ENCODE peak calls at places on chromosomes 5 and 9, in ten cellular contexts. J is left colon; O is left lobe of liver; H is A549; R is activated T-cell treated with anti-CD3 and anti-CD28 coated beads, Interleukin-2, amount 50 U/mL, for 4 hours; Y is T-cell; T is heart left ventricle; U is naive thymus-derived CD4-positive, alpha-beta T cell; I is aorta; N is naive B cell. Z is an unnamed sample.
A peak's percentile ranks its signal among the peaks of the same experiment; 100 is the strongest.

GRCh38 chr5:113505181-113505580 is 8.3 kb upstream of the YTHDC2 start:
- ATAC-seq in I (no peak), H (peak; percentile 43), R (no peak), Y (no peak), U (no peak), O (no peak), N (no peak), J (no peak), T (no peak), Z (no peak)

GRCh38 chr9:94528886-94529285 is 26.0 kb upstream of the PCAT7 start:
- ATAC-seq in I (no peak), T (no peak), N (no peak), U (no peak), R (no peak), J (no peak), Y (no peak), H (no peak), O (no peak), Z (no peak)

GRCh38 chr9:113564804-113565237 is 101.3 kb downstream of the RGS3 start:
- ATAC-seq in I (peak; percentile 85), R (no peak), T (peak; percentile 77), N (no peak), O (peak; percentile 41), J (peak; percentile 89), Y (no peak), U (peak; percentile 33), H (no peak), Z (peak; percentile 87)

GRCh38 chr5:172641359-172642045 is 439 bp downstream of the NEURL1B start:
- ATAC-seq in J (no peak), I (peak; percentile 13), R (no peak), T (no peak), H (peak; percentile 58), Y (no peak), U (peak; percentile 28), N (peak; percentile 20), O (peak; percentile 2), Z (no peak)

GRCh38 chr9:23524607-23525155 is 301.4 kb downstream of the ELAVL2 start:
- ATAC-seq in T (no peak), R (no peak), Y (no peak), J (no peak), I (no peak), N (no peak), O (no peak), H (no peak), U (no peak), Z (no peak)

GRCh38 chr5:61306531-61307195 is 25.4 kb upstream of the ZSWIM6 start:
- ATAC-seq in T (no peak), R (peak; percentile 92), O (no peak), I (no peak), Y (no peak), U (peak; percentile 47), N (no peak), J (no peak), H (no peak), Z (no peak)

GRCh38 chr9:127035423-127035822 is 87.0 kb downstream of the ANGPTL2 start:
- ATAC-seq in J (no peak), R (no peak), O (no peak), U (no peak), I (peak; percentile 69), H (no peak), Y (no peak), T (peak; percentile 36), N (no peak), Z (peak; percentile 90)

GRCh38 chr9:137381501-137382443 is 41.2 kb downstream of the EXD3 start:
- ATAC-seq in R (no peak), T (no peak), Y (no peak), U (no peak), H (no peak), J (no peak), O (peak; percentile 12), N (no peak), I (no peak), Z (no peak)

GRCh38 chr9:110049699-110050450 is 158.1 kb downstream of the C9orf152 start:
- ATAC-seq in I (peak; percentile 71), U (no peak), Y (peak; percentile 6), H (peak; percentile 69), R (peak; percentile 18), O (peak; percentile 24), T (peak; percentile 40), J (peak; percentile 77), N (no peak), Z (no peak)

GRCh38 chr5:56659991-56660390 is 155.4 kb upstream of the MAP3K1 start:
- ATAC-seq in T (no peak), N (no peak), O (no peak), R (no peak), J (no peak), H (no peak), Y (no peak), I (no peak), U (no peak), Z (no peak)

GRCh38 chr9:96441798-96442445 is 8.0 kb upstream of the HABP4 start:
- ATAC-seq in N (no peak), J (peak; percentile 59), T (no peak), U (no peak), Y (no peak), I (no peak), H (no peak), R (no peak), O (peak; percentile 95), Z (no peak)

GRCh38 chr5:173893192-173893561 is 5.0 kb downstream of the CPEB4 start:
- ATAC-seq in U (no peak), R (no peak), O (no peak), T (no peak), I (no peak), Y (no peak), J (no peak), H (no peak), N (no peak), Z (no peak)

GRCh38 chr9:111023090-111023489 is 15.2 kb downstream of the LPAR1 start:
- ATAC-seq in I (no peak), N (no peak), T (no peak), O (no peak), U (no peak), J (no peak), Y (no peak), H (no peak), R (no peak), Z (no peak)

GRCh38 chr5:166962470-166962869 is 1329.0 kb upstream of the WWC1 start:
- ATAC-seq in T (no peak), J (no peak), N (no peak), R (no peak), H (no peak), I (no peak), Y (no peak), O (no peak), U (no peak), Z (no peak)

GRCh38 chr9:126329476-126330275 is 3.0 kb downstream of the MVB12B start:
- ATAC-seq in O (no peak), T (no peak), J (no peak), R (no peak), Y (peak; percentile 28), H (no peak), I (no peak), N (no peak), U (no peak), Z (no peak)

GRCh38 chr5:89384391-89384790 is 501.4 kb upstream of the MEF2C start:
- ATAC-seq in J (no peak), O (no peak), Y (no peak), R (no peak), H (no peak), I (no peak), N (no peak), T (no peak), U (no peak), Z (no peak)

GRCh38 chr5:157447246-157447645 is 12.8 kb upstream of the NIPAL4 start:
- ATAC-seq in R (no peak), N (no peak), H (no peak), I (no peak), Y (no peak), O (no peak), T (no peak), U (no peak), J (peak; percentile 98), Z (no peak)

GRCh38 chr9:92616199-92617129 is 53.5 kb downstream of the IPPK start:
- ATAC-seq in O (peak; percentile 83), I (peak; percentile 54), N (no peak), Y (no peak), H (no peak), U (no peak), J (no peak), R (no peak), T (peak; percentile 35), Z (peak; percentile 82)

GRCh38 chr5:138790684-138791083 is 37.5 kb downstream of the CTNNA1 start:
- ATAC-seq in J (peak; percentile 14), Y (no peak), T (no peak), N (no peak), R (peak; percentile 47), I (no peak), U (no peak), H (no peak), O (no peak), Z (no peak)

GRCh38 chr9:77830618-77831285 is 182.6 kb upstream of the GNA14 start:
- ATAC-seq in I (no peak), H (no peak), R (no peak), T (no peak), U (no peak), J (no peak), N (no peak), O (no peak), Y (no peak), Z (no peak)

GRCh38 chr9:4934976-4935672 is 49.9 kb upstream of the JAK2 start:
- ATAC-seq in T (no peak), J (no peak), N (no peak), R (no peak), Y (no peak), H (no peak), O (no peak), U (no peak), I (peak; percentile 42), Z (peak; percentile 5)

GRCh38 chr5:14171621-14172020 is 28.5 kb downstream of the TRIO start:
- ATAC-seq in R (no peak), U (peak; percentile 43), N (peak; percentile 5), O (peak; percentile 75), T (no peak), J (peak; percentile 29), Y (no peak), I (no peak), H (no peak), Z (no peak)

GRCh38 chr5:136811551-136811950 is 446.2 kb upstream of the TRPC7 start:
- ATAC-seq in Y (no peak), O (no peak), I (peak; percentile 53), H (peak; percentile 75), T (no peak), N (no peak), U (no peak), J (no peak), R (no peak), Z (no peak)

GRCh38 chr5:160767062-160767461 is 84.9 kb downstream of the ATP10B start:
- ATAC-seq in N (no peak), R (no peak), U (no peak), O (no peak), Y (no peak), I (no peak), J (no peak), T (no peak), H (no peak), Z (no peak)

GRCh38 chr5:96151891-96152290 is 190.2 kb upstream of the ELL2 start:
- ATAC-seq in T (no peak), Y (no peak), U (peak; percentile 77), N (peak; percentile 41), J (no peak), O (no peak), R (peak; percentile 70), I (no peak), H (no peak), Z (peak; percentile 48)

GRCh38 chr9:111599948-111600343 is 499 bp upstream of the PTGR1 start:
- ATAC-seq in U (no peak), J (peak; percentile 2), O (peak; percentile 11), Y (no peak), I (peak; percentile 12), T (no peak), N (no peak), R (no peak), H (peak; percentile 12), Z (no peak)

GRCh38 chr5:163347671-163348070 is 89.7 kb upstream of the CCNG1 start:
- ATAC-seq in Y (no peak), J (peak; percentile 67), U (peak; percentile 57), N (no peak), O (peak; percentile 84), R (no peak), T (no peak), H (peak; percentile 57), I (peak; percentile 65), Z (no peak)

GRCh38 chr5:180438785-180439780 is 55.1 kb upstream of the CNOT6 start:
- ATAC-seq in R (no peak), I (peak; percentile 26), Y (no peak), N (no peak), O (no peak), U (no peak), J (no peak), H (no peak), T (no peak), Z (no peak)